ENCODE peak calls at places on chromosomes 12 and 14, in four cellular contexts. K, E, W and Q are unnamed samples. For H3K9me2, the result is how much of the 10 kb centered on the place peaks cover.

GRCh38 chr14:105844810-105845724 is 318.7 kb downstream of the TMEM121 start:
- DNase-seq in K (no peak), E (no peak), W (no peak), Q (no peak)

GRCh38 chr12:54563787-54564186 is 14.4 kb downstream of the PDE1B start:
- DNase-seq in K (no peak), E (no peak), W (no peak), Q (no peak)

GRCh38 chr14:105436402-105436801 is 16.8 kb downstream of the MTA1 start:
- DNase-seq in K (no peak), E (no peak), W (no peak), Q (no peak)

GRCh38 chr12:26062566-26062965 is 62.3 kb downstream of the BHLHE41 start:
- DNase-seq in K (no peak), E (no peak), W (no peak), Q (peak)

GRCh38 chr14:71465316-71465715 is 466.9 kb upstream of the RGS6 start:
- DNase-seq in K (no peak), E (no peak), W (no peak), Q (no peak)

GRCh38 chr12:110311903-110312302 is 30.9 kb downstream of the ATP2A2 start:
- DNase-seq in K (no peak), E (no peak), W (no peak), Q (no peak)

GRCh38 chr14:85233756-85234545 is 296.0 kb upstream of the FLRT2 start:
- DNase-seq in K (no peak), E (no peak), W (no peak), Q (peak)

GRCh38 chr12:15984097-15984800 is 73.1 kb downstream of the DERA start:
- DNase-seq in K (no peak), E (no peak), W (no peak), Q (peak)

GRCh38 chr12:116651089-116651488 is 86.8 kb downstream of the SPRING1 start:
- DNase-seq in K (no peak), E (no peak), W (no peak), Q (no peak)

GRCh38 chr12:77995436-77996167 is 164.9 kb downstream of the NAV3 start:
- DNase-seq in K (no peak), E (peak), W (no peak), Q (peak)

GRCh38 chr14:70653662-70654061 is 11.9 kb downstream of the TTC9 start:
- DNase-seq in K (no peak), E (no peak), W (no peak), Q (no peak)

GRCh38 chr12:92136883-92137582 is 8.6 kb downstream of the BTG1 start:
- DNase-seq in K (peak), E (peak), W (peak), Q (peak)

GRCh38 chr12:66197413-66198055 is 8.5 kb downstream of the IRAK3 start:
- DNase-seq in K (no peak), E (no peak), W (no peak), Q (no peak)

GRCh38 chr12:26627335-26627734 is 205.7 kb downstream of the ITPR2 start:
- DNase-seq in K (no peak), E (no peak), W (no peak), Q (peak)

GRCh38 chr14:72753879-72754400 is 140.0 kb downstream of the DPF3 start:
- DNase-seq in K (no peak), E (no peak), W (no peak), Q (no peak)

GRCh38 chr14:45947785-45948184 is 694.8 kb upstream of the MIS18BP1 start:
- DNase-seq in K (no peak), E (no peak), W (no peak), Q (no peak)

GRCh38 chr12:62632521-62632920 is 165.9 kb downstream of the MON2 start:
- DNase-seq in K (peak), E (no peak), W (peak), Q (no peak)

GRCh38 chr12:65892905-65893304 is 68.6 kb downstream of the HMGA2 start:
- DNase-seq in K (no peak), E (no peak), W (no peak), Q (peak)

GRCh38 chr12:64669270-64669842 is 59.1 kb downstream of the RASSF3 start:
- DNase-seq in K (peak), E (no peak), W (no peak), Q (peak)

GRCh38 chr12:107200394-107200793 is 107.0 kb upstream of the CRY1 start:
- DNase-seq in K (no peak), E (peak), W (peak), Q (peak)

GRCh38 chr14:103521438-103521961 is 1.1 kb downstream of the CKB start:
- DNase-seq in K (no peak), E (no peak), W (no peak), Q (peak)

GRCh38 chr12:95788637-95789036 is 1.9 kb downstream of the NTN4 start:
- DNase-seq in K (no peak), E (no peak), W (no peak), Q (peak)

GRCh38 chr14:102320033-102320660 is 601 bp downstream of the ZNF839 start:
- DNase-seq in K (peak), E (no peak), W (peak), Q (peak)

GRCh38 chr14:99395904-99396530 is 84.6 kb downstream of the SETD3 start:
- DNase-seq in K (no peak), E (peak), W (no peak), Q (peak)

GRCh38 chr14:33950320-33951182 is at the start of gene EGLN3:
- DNase-seq in K (peak), E (peak), W (peak), Q (peak)

GRCh38 chr14:93146119-93146518 is 30.4 kb upstream of the ITPK1 start:
- DNase-seq in K (no peak), E (no peak), W (no peak), Q (no peak)

GRCh38 chr12:109946505-109946904 is 46.4 kb downstream of the TCHP start:
- DNase-seq in K (peak), E (no peak), W (no peak), Q (no peak)

GRCh38 chr14:36508418-36509051 is 11.5 kb downstream of the NKX2-1 start:
- DNase-seq in K (peak), E (no peak), W (no peak), Q (no peak)

GRCh38 chr12:111578276-111578970 is 20.7 kb downstream of the ATXN2 start:
- DNase-seq in K (no peak), E (no peak), W (peak), Q (peak)

GRCh38 chr12:13627536-13627935 is 353.9 kb downstream of the GRIN2B start:
- DNase-seq in K (peak), E (no peak), W (no peak), Q (no peak)

GRCh38 chr14:68333265-68333664 is 459.6 kb downstream of the ZFP36L1 start:
- DNase-seq in K (no peak), E (no peak), W (no peak), Q (no peak)

GRCh38 chr12:66823857-66824570 is 145.1 kb upstream of the GRIP1 start:
- DNase-seq in K (no peak), E (no peak), W (peak), Q (peak)

GRCh38 chr12:24226745-24227350 is 277.4 kb upstream of the SOX5 start:
- DNase-seq in K (no peak), E (no peak), W (peak), Q (peak)

GRCh38 chr12:92827836-92828431 is 101.2 kb downstream of the EEA1 start:
- DNase-seq in K (peak), E (peak), W (peak), Q (peak)

GRCh38 chr14:101508948-101509729 is 52.2 kb upstream of the DIO3 start:
- DNase-seq in K (no peak), E (no peak), W (no peak), Q (no peak)

GRCh38 chr14:21038416-21039058 is 3.6 kb upstream of the RNASE7 start:
- DNase-seq in K (no peak), E (no peak), W (no peak), Q (no peak)

DNA sequence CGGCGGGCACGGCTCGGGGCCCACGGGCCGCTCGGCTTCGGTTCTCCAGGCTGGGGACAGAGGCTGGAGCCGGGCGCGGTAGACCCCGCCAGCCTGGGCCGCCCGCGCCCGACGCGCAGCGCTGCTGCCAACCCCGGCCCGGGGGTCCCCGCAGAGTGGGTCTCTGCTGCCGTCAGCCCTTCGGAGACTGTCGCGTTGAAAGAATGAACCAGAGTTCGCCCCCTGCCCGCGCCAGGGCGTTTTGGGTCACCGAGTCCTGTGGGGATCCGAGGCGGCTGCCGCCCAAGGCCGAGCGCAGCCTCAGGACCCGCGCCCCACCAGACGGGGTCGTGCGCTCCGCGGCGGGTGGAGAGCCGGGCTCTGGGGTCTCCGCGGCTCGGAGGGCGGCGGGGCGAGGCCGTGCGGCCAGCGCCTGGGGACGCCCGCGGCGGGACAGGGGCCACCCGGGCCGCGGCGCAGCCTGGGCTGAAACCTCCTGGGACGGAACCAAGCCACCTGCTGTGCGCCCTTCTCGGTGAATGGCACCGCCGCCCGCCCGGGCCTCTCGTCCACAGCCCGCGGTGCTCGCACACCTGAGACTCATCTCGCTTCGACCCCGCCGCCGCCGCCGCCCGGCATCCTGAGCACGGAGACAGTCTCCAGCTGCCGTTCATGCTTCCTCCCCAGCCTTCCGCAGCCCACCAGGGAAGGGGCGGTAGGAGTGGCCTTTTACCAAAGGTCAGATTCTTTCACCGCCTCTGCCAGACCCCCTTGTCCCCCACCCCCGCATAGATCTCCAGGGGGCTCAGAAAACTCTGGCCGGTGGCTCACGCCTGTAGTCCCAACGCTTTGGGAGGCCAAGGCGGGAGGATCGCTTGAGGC is 689 bp downstream of the B3GNT4 start:
- DNase-seq in K (peak), E (no peak), W (no peak), Q (no peak)
- TF ChIP-seq EZH2 in K (peak), E (no peak), W (peak), Q (peak)

GRCh38 chr12:113796852-113797534 is 169.1 kb downstream of the RBM19 start:
- DNase-seq in K (no peak), E (no peak), W (no peak), Q (no peak)

GRCh38 chr12:113798552-113798951 is 167.6 kb downstream of the RBM19 start:
- DNase-seq in K (no peak), E (no peak), W (no peak), Q (no peak)

GRCh38 chr12:113797535-113797868 is 168.6 kb downstream of the RBM19 start:
- DNase-seq in K (no peak), E (no peak), W (no peak), Q (no peak)

GRCh38 chr12:113794774-113795173 is 171.4 kb downstream of the RBM19 start:
- DNase-seq in K (no peak), E (no peak), W (no peak), Q (no peak)

DNA sequence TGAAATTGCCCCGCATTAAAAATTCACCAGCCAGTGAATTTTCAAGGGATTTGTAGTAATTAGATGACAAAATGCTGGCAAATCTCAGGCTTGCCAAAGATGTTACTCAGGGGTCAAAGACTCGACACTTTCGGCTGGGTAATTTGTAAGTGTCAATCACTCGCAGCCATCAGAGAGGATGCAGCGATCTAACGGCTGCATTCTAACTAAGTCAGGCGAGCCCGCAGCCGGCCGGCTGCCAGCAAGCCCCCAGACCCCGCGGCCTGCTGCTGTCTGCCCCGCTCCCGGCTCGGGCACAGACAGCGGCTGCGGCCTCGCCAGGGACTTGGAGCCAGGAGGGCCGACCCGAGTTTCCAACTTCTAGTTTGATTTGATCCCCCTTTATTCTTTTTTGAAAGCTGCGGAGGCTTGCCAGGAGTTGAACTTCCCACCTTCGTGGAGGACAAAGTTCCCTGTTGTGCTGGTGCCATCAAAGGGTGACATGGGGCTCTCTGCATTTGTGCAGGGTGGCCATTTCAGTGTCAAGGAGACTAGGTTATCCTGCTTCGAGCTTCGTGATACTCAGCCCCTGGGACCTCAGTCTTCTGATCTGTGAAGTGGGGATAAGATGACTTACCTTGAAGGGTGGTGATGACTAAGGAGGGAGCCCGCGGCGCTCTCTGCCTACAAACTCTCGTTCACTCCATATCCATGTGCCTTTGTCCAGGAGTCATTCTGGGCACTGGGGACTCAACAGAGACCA is 169.9 kb downstream of the RBM19 start:
- DNase-seq in K (no peak), E (no peak), W (no peak), Q (no peak)
- TF ChIP-seq EZH2phosphoT487 in K (no peak), E (no peak), W (no peak), Q (no peak)

GRCh38 chr14:59026086-59026485 is 162.4 kb upstream of the DAAM1 start:
- DNase-seq in K (no peak), E (no peak), W (no peak), Q (no peak)
- H3K9me2 ChIP-seq in K (under half), E (under half), W (under half), Q (under half)

DNA sequence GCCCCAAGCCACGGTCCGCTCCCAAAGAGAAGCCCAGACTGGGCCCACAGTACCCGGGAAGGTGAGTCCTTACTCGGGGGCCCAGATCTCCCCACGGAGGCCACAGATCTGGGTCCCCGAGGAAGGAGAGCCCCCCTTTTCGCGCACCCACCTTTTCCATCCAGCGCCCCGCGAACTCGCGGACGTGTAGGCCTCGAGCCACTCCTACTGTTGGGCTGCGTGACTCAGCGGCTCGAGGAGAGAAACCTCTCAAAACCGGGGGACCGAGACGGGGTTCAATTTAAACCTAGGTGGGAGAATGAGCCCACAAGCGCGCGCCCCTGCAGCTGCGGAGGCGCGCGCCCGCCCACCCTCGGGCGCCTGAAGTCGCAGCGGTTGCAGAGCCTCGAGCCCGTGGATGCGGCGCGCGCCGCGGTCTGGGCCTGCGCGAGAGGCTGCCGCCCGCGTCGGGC is 6.3 kb downstream of the SIX6 start:
- DNase-seq in K (peak), E (no peak), W (peak), Q (no peak)
- TF ChIP-seq EZH2 in K (no peak), E (no peak), W (no peak), Q (no peak)

GRCh38 chr14:50936882-50937281 is 7.4 kb downstream of the PYGL start:
- DNase-seq in K (no peak), E (no peak), W (no peak), Q (no peak)

GRCh38 chr14:50937800-50938199 is 6.5 kb downstream of the PYGL start:
- DNase-seq in K (no peak), E (no peak), W (no peak), Q (no peak)

GRCh38 chr14:50937325-50937724 is 7.0 kb downstream of the PYGL start:
- DNase-seq in K (no peak), E (no peak), W (no peak), Q (peak)

GRCh38 chr14:50932592-50933500 is 11.4 kb downstream of the PYGL start:
- DNase-seq in K (no peak), E (no peak), W (no peak), Q (no peak)

DNA sequence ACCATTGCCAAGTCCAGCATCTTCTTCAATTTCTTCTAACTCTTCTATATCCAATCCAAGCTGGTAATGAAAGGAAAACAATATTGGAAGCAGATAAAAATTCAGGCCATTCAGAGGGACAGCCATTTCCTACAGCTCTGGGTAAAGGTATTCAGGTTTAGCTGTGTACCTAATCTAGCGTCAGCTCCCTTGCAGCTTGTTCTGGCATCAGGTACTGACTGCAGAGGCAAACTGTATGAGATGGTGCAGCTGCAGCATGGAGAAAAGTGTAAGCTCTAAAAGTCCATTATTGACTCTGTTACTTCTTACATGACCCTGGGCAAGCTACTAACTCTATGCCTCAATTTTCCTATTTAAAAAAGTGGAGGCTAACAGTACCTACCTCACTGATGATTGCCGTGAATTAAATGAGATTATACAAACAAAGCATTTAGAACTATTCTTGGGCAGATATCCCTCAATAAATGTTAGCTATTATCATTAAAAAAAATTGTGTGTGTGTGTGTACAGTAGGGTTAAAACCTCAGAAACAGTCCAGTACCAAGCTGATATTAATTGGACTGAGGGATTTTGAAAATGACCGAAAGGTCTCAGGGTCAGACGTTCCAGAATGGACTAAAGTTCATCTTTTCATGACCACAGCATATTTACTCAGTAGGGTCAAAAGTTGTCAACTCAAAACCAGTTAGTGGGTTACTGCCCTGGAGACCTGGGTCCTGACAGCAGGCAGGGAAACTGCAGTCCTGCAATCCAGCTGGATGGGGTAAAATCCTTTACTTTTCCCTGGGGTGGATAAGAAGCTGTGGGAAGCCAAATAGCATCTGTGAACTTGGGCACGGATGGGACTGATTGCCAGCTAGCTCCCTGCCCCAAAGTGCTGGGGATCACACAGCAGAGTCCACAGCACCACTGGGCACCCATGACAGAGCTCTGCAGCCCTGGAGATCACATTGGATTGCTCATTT is 8.9 kb downstream of the PYGL start:
- DNase-seq in K (no peak), E (no peak), W (no peak), Q (no peak)
- TF ChIP-seq EZH2phosphoT487 in K (no peak), E (no peak), W (no peak), Q (no peak)